ENCODE peak calls at places on chromosomes 4 and X, in five cellular contexts. O, B, E, X and V are unnamed samples. For H3K4me1, the result is how much of the 10 kb centered on the place peaks cover.

GRCh38 chrX:10486373-10486772 is 134.0 kb downstream of the MID1 start:
- DNase-seq in B (no peak), O (peak), X (peak), E (peak), V (no peak)

GRCh38 chrX:119468930-119469635 is 839 bp downstream of the SLC25A5 start:
- DNase-seq in X (peak), B (peak), E (peak), O (peak), V (peak)

GRCh38 chr4:2689825-2690700 is 66.1 kb downstream of the TNIP2 start:
- DNase-seq in E (no peak), B (peak), X (no peak), O (no peak), V (no peak)

GRCh38 chrX:81174286-81174685 is 27.4 kb downstream of the HMGN5 start:
- DNase-seq in E (peak), O (no peak), X (no peak), B (no peak), V (no peak)

GRCh38 chr4:107801766-107802211 is 22.9 kb upstream of the SGMS2 start:
- DNase-seq in B (no peak), X (no peak), E (no peak), O (no peak), V (no peak)

GRCh38 chr4:7938513-7939376 is 916 bp downstream of the AFAP1 start:
- DNase-seq in O (peak), B (no peak), E (peak), X (peak), V (peak)

GRCh38 chrX:148629435-148629834 is 129.0 kb downstream of the AFF2 start:
- DNase-seq in B (no peak), E (no peak), X (peak), O (no peak), V (peak)

GRCh38 chrX:27380163-27380845 is 82.8 kb downstream of the PPP4R3C start:
- DNase-seq in E (no peak), O (no peak), X (peak), B (no peak), V (no peak)

GRCh38 chrX:49108641-49109040 is 14.9 kb downstream of the GPKOW start:
- DNase-seq in O (no peak), E (no peak), B (no peak), X (no peak), V (no peak)

GRCh38 chr4:41611881-41612871 is 74.2 kb downstream of the LIMCH1 start:
- DNase-seq in B (no peak), X (peak), O (peak), E (peak), V (no peak)

GRCh38 chrX:33205321-33205720 is 6.0 kb downstream of the DMD start:
- DNase-seq in X (no peak), E (no peak), O (no peak), B (no peak), V (no peak)

GRCh38 chr4:83316459-83317170 is 18.0 kb downstream of the HPSE start:
- DNase-seq in X (no peak), B (peak), E (no peak), O (no peak), V (no peak)

GRCh38 chr4:24980064-24980690 is 50.6 kb downstream of the LGI2 start:
- DNase-seq in X (no peak), B (no peak), O (peak), E (peak), V (peak)

GRCh38 chrX:45134303-45134702 is 66.4 kb downstream of the DIPK2B start:
- DNase-seq in B (no peak), O (no peak), X (peak), E (peak), V (no peak)

GRCh38 chr4:98653890-98654867 is 4.2 kb downstream of the TSPAN5 start:
- DNase-seq in O (no peak), X (no peak), B (no peak), E (peak), V (no peak)
- H3K27ac ChIP-seq in O (peak), X (no peak), B (no peak), E (no peak), V (no peak)

GRCh38 chrX:112841114-112841819 is 636 bp upstream of the AMOT start:
- DNase-seq in B (peak), X (peak), E (peak), O (peak), V (peak)

GRCh38 chrX:112840382-112841113 is at the start of gene AMOT:
- DNase-seq in E (peak), B (peak), X (peak), O (peak), V (peak)

GRCh38 chrX:112841820-112842157 is 1.2 kb upstream of the AMOT start:
- DNase-seq in E (no peak), B (no peak), X (no peak), O (no peak), V (no peak)

GRCh38 chrX:112837531-112837930 is 3.1 kb downstream of the AMOT start:
- DNase-seq in E (no peak), X (no peak), O (no peak), B (no peak), V (no peak)

DNA sequence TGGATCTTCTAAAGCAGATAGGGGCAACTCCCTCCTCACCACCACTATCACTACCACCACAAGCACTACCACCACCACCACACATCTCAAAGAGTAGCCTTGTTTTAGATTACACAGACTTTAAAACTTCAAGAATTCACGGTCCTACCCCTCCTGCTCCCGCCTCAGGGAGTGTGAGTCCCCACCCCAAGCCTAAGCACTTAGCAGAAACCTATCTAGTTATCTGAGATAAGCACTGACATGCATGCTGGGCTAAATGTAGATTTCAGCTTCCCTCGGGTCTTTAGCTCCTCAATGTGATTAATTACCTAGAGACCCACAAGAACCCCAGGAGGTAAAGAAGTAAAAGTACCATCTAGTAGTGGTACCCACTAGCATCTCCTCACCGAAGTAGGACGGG is 775 bp downstream of the AMOT start:
- DNase-seq in X (no peak), E (no peak), B (no peak), O (no peak), V (peak)
- H3K4me3 ChIP-seq in X (peak), E (peak), B (peak), O (no peak), V (peak)

GRCh38 chr4:113610542-113610941 is 151.0 kb downstream of the CAMK2D start:
- DNase-seq in E (no peak), B (no peak), X (peak), O (no peak), V (no peak)
- H3K4me1 ChIP-seq in E (under half), B (under half), X (under half), O (under half), V (under half)

GRCh38 chr4:38760915-38761314 is 21.9 kb downstream of the TLR10 start:
- DNase-seq in X (no peak), B (no peak), E (no peak), O (no peak), V (no peak)

GRCh38 chr4:38757945-38758344 is 24.8 kb downstream of the TLR10 start:
- DNase-seq in B (no peak), E (no peak), X (no peak), O (no peak), V (no peak)

GRCh38 chr4:38762560-38762959 is 20.2 kb downstream of the TLR10 start:
- DNase-seq in X (no peak), O (no peak), B (peak), E (no peak), V (no peak)

GRCh38 chr4:38759790-38760122 is 23.0 kb downstream of the TLR10 start:
- DNase-seq in B (no peak), E (no peak), O (no peak), X (no peak), V (no peak)

DNA sequence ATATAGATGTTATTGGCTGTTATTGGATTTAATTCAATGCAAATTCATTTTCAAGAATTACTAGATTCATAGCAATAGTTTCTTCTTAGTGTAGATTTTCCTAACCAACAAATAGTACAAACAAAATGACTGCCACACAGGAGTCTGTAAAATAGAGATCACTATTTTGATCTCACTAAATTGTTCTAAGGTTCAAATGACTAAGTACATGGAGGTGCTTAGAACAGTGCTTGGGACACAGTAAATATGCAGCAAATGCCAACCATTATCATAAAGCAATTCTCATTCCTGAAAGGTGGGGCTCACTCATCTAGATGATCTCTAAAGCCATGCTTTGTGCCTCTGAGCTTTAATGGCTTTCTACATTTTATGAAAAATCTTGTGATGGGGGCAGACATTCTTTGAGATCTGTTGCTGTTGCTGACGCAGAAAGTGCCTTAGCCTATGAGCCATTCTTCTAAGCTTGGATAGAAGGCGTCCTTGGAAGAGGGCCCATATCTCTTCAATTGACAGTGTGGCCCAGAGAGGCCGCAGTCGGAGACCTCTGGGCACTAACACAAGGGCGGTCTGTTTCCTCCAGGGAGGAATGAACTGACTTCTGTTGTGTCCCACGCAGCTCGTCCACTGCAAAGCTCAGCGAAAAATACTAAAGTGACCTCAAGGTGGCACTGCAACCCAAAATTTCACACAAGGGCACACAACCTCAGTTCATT is 23.6 kb downstream of the TLR10 start:
- DNase-seq in O (peak), B (no peak), E (peak), X (peak), V (peak)
- H3K27ac ChIP-seq in O (peak), B (peak), E (no peak), X (no peak), V (no peak)

GRCh38 chr4:182449186-182449880 is 206.1 kb downstream of the TENM3 start:
- DNase-seq in B (no peak), X (no peak), O (no peak), E (no peak), V (no peak)

GRCh38 chr4:182447938-182448280 is 204.7 kb downstream of the TENM3 start:
- DNase-seq in E (peak), B (no peak), X (no peak), O (no peak), V (no peak)

GRCh38 chr4:182448281-182449151 is 205.3 kb downstream of the TENM3 start:
- DNase-seq in X (peak), B (peak), O (peak), E (peak), V (peak)

GRCh38 chr4:182453830-182454229 is 210.6 kb downstream of the TENM3 start:
- DNase-seq in O (no peak), B (no peak), E (no peak), X (no peak), V (no peak)

DNA sequence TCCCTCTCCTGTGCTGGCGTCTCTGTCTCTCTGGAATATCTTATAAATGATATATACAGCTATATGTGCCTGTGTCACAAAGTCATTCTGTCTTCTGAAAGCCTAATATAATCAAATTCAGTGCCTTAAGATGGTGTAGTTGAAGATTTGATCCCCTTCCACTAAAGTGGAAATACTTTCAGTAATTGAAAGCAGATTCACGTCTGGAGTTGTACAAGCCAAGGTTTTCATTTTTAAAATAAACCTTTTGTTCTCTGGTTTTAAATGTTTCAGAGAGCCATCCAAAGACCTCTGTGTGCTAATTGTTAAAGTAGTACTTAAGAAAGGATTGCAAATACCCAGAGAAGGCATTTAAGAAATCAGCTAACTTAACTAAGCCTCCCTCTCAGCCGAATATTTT is 206.8 kb downstream of the TENM3 start:
- DNase-seq in O (no peak), B (no peak), X (no peak), E (no peak), V (no peak)
- H3K4me3 ChIP-seq in O (peak), B (no peak), X (peak), E (peak), V (no peak)

GRCh38 chrX:8453619-8454018 is 11.0 kb upstream of the VCX3B start:
- DNase-seq in E (no peak), O (no peak), X (no peak), B (no peak), V (no peak)

GRCh38 chrX:8455600-8455999 is 9.0 kb upstream of the VCX3B start:
- DNase-seq in X (no peak), O (no peak), B (no peak), E (peak), V (no peak)
- H3K4me1 ChIP-seq in X (under half), O (under half), B (under half), E (under half), V (under half)

GRCh38 chrX:110287605-110288004 is 30.3 kb downstream of the AMMECR1 start:
- DNase-seq in X (no peak), B (no peak), E (peak), O (no peak), V (no peak)
- H3K27ac ChIP-seq in X (no peak), B (no peak), E (no peak), O (no peak), V (no peak)